ENCODE peak calls at places on chromosomes 7 and 10, in six cellular contexts. U, V, D, L, B and W are unnamed samples. For H3K4me1, the result is how much of the 10 kb centered on the place peaks cover.

GRCh38 chr7:50314778-50315177 is 10.3 kb downstream of the IKZF1 start:
- DNase-seq in U (peak), L (no peak), V (no peak), D (no peak), B (no peak), W (no peak)

GRCh38 chr10:102997998-102998397 is 79.9 kb downstream of the CNNM2 start:
- DNase-seq in B (no peak), L (no peak), U (no peak), D (peak), V (no peak), W (no peak)

GRCh38 chr10:63901228-63901627 is 380.0 kb downstream of the REEP3 start:
- DNase-seq in D (peak), U (peak), B (no peak), V (no peak), L (no peak), W (no peak)

GRCh38 chr10:55287346-55287745 is 486.3 kb upstream of the PCDH15 start:
- DNase-seq in U (no peak), D (no peak), V (no peak), L (no peak), B (peak), W (no peak)

GRCh38 chr10:119421887-119422684 is 120.4 kb downstream of the RGS10 start:
- DNase-seq in B (peak), D (no peak), L (no peak), U (no peak), V (peak), W (no peak)

GRCh38 chr10:30383366-30383765 is 34.3 kb upstream of the MTPAP start:
- DNase-seq in D (no peak), V (peak), U (no peak), B (no peak), L (no peak), W (no peak)

GRCh38 chr10:34698979-34699378 is 116.1 kb downstream of the PARD3 start:
- DNase-seq in L (no peak), B (no peak), U (no peak), D (peak), V (peak), W (no peak)

GRCh38 chr7:105365541-105366534 is 22.9 kb downstream of the SRPK2 start:
- DNase-seq in B (no peak), D (no peak), L (no peak), U (no peak), V (no peak), W (peak)

GRCh38 chr10:99372546-99373271 is 43.6 kb downstream of the CNNM1 start:
- DNase-seq in U (no peak), V (peak), D (peak), B (peak), L (no peak), W (peak)

GRCh38 chr7:141527076-141527475 is 24.1 kb upstream of the AGK start:
- DNase-seq in L (no peak), B (no peak), U (no peak), V (no peak), D (no peak), W (no peak)

GRCh38 chr7:91459539-91459938 is 195.3 kb downstream of the FZD1 start:
- DNase-seq in D (no peak), U (no peak), L (no peak), V (no peak), B (no peak), W (no peak)

GRCh38 chr10:47254611-47255010 is 45.4 kb upstream of the GDF10 start:
- DNase-seq in D (no peak), V (no peak), B (no peak), L (no peak), U (peak), W (peak)

GRCh38 chr10:16843252-16843870 is 26.1 kb upstream of the RSU1 start:
- DNase-seq in L (peak), U (no peak), V (peak), B (peak), D (peak), W (peak)

GRCh38 chr7:93765475-93765874 is 125.1 kb downstream of the TFPI2 start:
- DNase-seq in V (no peak), L (no peak), U (no peak), D (no peak), B (no peak), W (no peak)

GRCh38 chr7:130943336-130943901 is 209.4 kb upstream of the KLF14 start:
- DNase-seq in L (no peak), B (peak), U (no peak), D (peak), V (peak), W (peak)

GRCh38 chr7:100483728-100484635 is at the start of gene NYAP1:
- DNase-seq in U (peak), L (peak), D (peak), V (peak), B (peak), W (no peak)

GRCh38 chr7:138091073-138091472 is 14.8 kb downstream of the AKR1D1 start:
- DNase-seq in L (no peak), B (no peak), U (no peak), D (no peak), V (no peak), W (no peak)

GRCh38 chr10:118983263-118983662 is 46.3 kb upstream of the NANOS1 start:
- DNase-seq in L (no peak), U (no peak), D (no peak), V (no peak), B (no peak), W (no peak)

GRCh38 chr10:37269554-37270256 is 144.3 kb downstream of the ANKRD30A start:
- DNase-seq in U (no peak), L (no peak), D (no peak), B (no peak), V (no peak), W (no peak)

GRCh38 chr7:130940907-130941306 is 206.9 kb upstream of the KLF14 start:
- DNase-seq in U (no peak), D (no peak), B (no peak), V (no peak), L (no peak), W (no peak)

GRCh38 chr10:96577037-96577436 is 9.8 kb downstream of the TM9SF3 start:
- DNase-seq in U (no peak), D (no peak), L (no peak), V (no peak), B (no peak), W (no peak)

GRCh38 chr10:68550747-68551411 is 9.3 kb upstream of the TET1 start:
- DNase-seq in B (peak), U (peak), V (peak), L (peak), D (peak), W (peak)

GRCh38 chr7:7653568-7654187 is 13.1 kb downstream of the UMAD1 start:
- DNase-seq in V (no peak), U (peak), L (peak), B (peak), D (peak), W (peak)

GRCh38 chr7:48107926-48108472 is 18.9 kb downstream of the UPP1 start:
- DNase-seq in D (no peak), B (no peak), L (no peak), V (no peak), U (no peak), W (no peak)

GRCh38 chr7:114298011-114298410 is 116.6 kb upstream of the FOXP2 start:
- DNase-seq in V (no peak), U (no peak), L (no peak), D (no peak), B (no peak), W (no peak)
- H3K4me1 ChIP-seq in V (under half), U (under half), L (under half), D (under half), B (under half), W (under half)

DNA sequence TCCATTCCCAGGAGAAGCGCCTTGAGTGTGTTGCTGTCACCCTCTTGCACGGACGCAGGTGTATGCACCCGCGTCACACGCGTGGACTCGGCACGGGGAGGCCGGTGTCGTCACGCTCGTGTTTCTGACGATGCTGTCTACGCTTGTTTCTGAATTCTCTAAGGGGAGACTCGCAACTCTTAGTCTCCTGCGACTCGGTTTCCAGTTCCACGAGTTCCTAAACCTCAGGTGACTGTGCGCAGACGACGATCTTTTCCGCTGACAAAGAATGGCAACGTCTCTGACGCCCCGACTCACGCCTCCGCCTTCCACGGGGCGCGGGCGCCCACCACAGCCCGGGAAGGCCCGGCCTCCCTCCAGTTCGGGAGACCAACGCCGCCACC is 579 bp downstream of the IDI1 start:
- DNase-seq in D (no peak), L (no peak), V (peak), U (no peak), B (no peak), W (peak)
- H2BK5ac ChIP-seq in D (peak), L (peak), V (peak), U (peak), B (peak), W (peak)

DNA sequence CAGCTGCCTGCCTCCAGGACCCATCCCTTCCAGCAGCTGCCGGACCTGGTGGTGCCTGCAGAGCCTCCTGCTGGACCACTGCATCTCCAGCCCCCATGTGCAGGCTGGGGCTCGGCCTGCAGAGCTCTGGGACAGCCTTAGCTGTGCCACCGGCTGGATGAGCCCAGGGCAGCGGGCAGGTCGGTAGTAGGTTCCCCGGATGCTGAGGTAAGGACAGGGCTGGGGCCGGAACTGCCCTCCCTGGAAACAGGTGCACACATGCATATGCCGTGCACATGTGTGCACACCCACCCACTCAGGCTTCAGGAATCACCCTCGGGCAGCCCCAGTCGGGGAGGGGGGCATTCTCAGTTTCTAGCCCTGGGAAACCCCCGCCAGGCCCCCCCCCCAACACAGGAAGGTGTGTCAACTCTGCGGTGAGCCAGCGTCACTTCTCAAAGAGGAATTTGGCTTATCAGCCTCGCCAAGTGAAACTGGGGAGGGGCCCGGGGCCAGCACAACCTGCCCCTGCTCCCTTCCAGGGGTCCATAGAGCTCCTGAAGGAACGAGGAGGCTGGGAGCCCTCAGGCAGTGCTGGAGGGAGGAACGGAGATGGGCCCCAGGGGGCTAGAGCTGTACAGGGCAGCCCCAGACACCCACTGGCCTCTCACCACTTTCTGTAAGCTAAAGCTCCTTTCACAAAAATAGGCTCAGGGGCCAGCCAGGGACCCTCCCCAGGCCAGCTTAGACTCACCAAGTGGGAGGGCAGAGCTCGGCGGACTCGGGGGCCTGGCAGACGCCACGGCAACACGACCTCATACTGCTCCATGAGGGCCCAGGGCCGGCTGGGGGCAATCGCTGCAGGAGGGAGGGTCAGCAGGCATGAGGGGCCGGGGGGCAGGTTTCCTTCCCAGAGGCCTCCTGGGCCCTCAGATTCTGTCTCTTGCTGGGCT is 1.7 kb downstream of the ADAM8 start:
- DNase-seq in U (no peak), V (no peak), B (no peak), D (no peak), L (no peak), W (peak)
- H3K4me3 ChIP-seq in U (no peak), V (no peak), B (no peak), D (no peak), L (no peak), W (no peak)

GRCh38 chr10:50561266-50561665 is 62.5 kb downstream of the SGMS1 start:
- DNase-seq in V (peak), L (no peak), D (no peak), U (no peak), B (peak), W (peak)

GRCh38 chr10:50557130-50557682 is 66.5 kb downstream of the SGMS1 start:
- DNase-seq in U (no peak), V (no peak), L (no peak), D (no peak), B (no peak), W (no peak)

GRCh38 chr10:50560370-50560769 is 63.4 kb downstream of the SGMS1 start:
- DNase-seq in U (no peak), V (no peak), L (no peak), D (no peak), B (no peak), W (no peak)

GRCh38 chr10:50556238-50557120 is 67.3 kb downstream of the SGMS1 start:
- DNase-seq in B (no peak), L (no peak), V (no peak), U (no peak), D (no peak), W (no peak)

DNA sequence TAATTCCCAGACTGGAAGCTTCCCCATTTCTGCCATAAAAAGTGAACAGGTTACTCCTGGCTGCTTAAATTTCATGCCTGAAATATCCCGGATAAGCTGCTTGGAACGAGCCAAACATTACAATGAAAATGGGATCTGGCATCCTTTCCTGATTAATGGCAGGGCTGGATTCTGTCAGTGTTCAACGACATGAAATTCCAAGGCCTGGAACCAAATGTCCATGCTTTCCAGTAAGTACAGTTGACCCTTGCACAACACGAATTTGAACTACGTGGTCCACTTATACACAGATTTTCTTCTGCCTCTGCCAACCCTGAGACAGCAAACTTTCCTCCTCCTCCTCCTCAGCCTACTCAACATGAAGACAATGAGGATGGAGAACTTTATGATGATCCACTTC is 65.4 kb downstream of the SGMS1 start:
- DNase-seq in U (no peak), D (no peak), B (no peak), V (no peak), L (no peak), W (no peak)
- H3K4me1 ChIP-seq in U (under half), D (under half), B (under half), V (under half), L (under half), W (under half)

GRCh38 chr7:11082121-11082520 is 108.4 kb downstream of the PHF14 start:
- DNase-seq in L (no peak), B (no peak), V (no peak), D (no peak), U (no peak), W (no peak)

GRCh38 chr7:11083214-11083568 is 109.5 kb downstream of the PHF14 start:
- DNase-seq in V (no peak), B (no peak), L (no peak), U (no peak), D (no peak), W (no peak)

GRCh38 chr7:11079907-11080306 is 106.2 kb downstream of the PHF14 start:
- DNase-seq in L (no peak), D (no peak), V (no peak), U (no peak), B (no peak), W (no peak)

GRCh38 chr7:11078242-11078834 is 104.7 kb downstream of the PHF14 start:
- DNase-seq in D (no peak), L (no peak), U (no peak), B (no peak), V (no peak), W (no peak)

DNA sequence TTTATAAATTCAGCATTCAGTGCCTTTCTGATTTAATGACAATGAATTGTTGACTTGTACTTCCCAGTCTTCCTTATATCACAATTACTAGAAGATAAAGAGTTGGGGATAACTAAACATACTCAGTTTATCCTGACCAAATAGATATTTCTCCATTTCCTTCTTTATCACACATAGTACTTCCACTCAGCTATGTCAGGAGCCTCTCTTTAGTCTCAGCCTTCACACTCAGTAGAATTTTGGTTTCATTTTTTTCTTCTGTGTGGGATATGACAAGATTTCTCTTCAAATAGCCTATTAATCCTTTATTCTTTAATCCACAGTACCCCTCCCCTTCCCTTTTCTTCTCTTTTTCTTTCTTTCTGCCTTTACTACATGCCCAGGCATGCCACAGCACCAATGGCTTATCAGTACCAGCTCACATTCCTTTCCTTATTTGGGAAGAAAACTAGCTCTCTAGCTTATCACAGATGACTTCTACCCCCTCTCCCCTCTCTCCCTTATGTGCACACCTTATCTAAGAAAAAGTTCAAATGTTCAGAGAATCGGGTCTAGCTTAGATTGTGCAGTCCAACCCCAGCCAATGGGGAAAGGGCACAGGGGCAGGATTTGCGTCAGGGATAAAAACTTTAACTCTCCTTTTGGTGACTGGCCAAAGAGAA is 109.0 kb downstream of the PHF14 start:
- DNase-seq in U (no peak), B (no peak), V (peak), D (peak), L (no peak), W (peak)
- H2BK5ac ChIP-seq in U (peak), B (no peak), V (peak), D (no peak), L (no peak), W (no peak)

DNA sequence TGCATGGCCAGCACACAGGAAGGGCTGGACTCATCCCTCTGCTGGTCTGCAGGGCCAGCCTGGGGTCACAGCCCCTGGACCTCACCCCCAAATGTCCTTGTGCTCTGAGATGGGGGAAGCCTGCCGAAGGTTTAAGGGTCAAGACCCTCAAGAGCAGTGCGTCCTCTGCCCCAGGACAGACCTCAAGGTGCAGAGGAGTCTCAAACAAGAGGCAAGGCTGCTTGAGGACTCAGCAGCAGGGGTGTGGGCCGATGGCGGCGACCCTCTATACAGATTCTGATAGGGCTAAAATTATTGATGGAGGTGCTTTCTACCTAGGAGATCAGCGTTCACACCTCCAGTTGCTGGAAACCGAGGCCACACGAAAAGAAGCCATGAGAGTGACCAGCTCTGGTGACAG is 80.7 kb downstream of the ZRANB1 start:
- DNase-seq in U (no peak), L (no peak), B (no peak), V (no peak), D (no peak), W (no peak)
- H3K4me3 ChIP-seq in U (no peak), L (no peak), B (no peak), V (no peak), D (no peak), W (no peak)